ENCODE peak calls at places on chromosomes 2 and 18, in four cellular contexts. K is AG10803; Y is AG04449; P is CD8-positive, alpha-beta T cell. X is an unnamed sample.
A peak's percentile ranks its signal among the peaks of the same experiment; 100 is the strongest.

GRCh38 chr2:62774555-62775366 is 69.2 kb downstream of the EHBP1 start:
- DNase-seq in P (no peak), K (peak; percentile 43), Y (no peak), X (peak; percentile 30)

GRCh38 chr2:233817995-233818638 is 36.2 kb downstream of the HJURP start:
- DNase-seq in P (no peak), Y (no peak), K (no peak), X (no peak)

GRCh38 chr2:12059616-12060441 is 313.4 kb downstream of the LPIN1 start:
- DNase-seq in K (peak; percentile 72), P (no peak), Y (no peak), X (peak; percentile 23)

GRCh38 chr2:74327627-74328026 is 15.6 kb downstream of the SLC4A5 start:
- DNase-seq in P (no peak), K (no peak), Y (no peak), X (no peak)

GRCh38 chr2:23426284-23426905 is 41.4 kb downstream of the KLHL29 start:
- DNase-seq in Y (no peak), K (peak; percentile 86), P (no peak), X (peak; percentile 78)

GRCh38 chr2:64325852-64326577 is 127.9 kb upstream of the LGALSL start:
- DNase-seq in Y (no peak), P (no peak), K (no peak), X (no peak)

GRCh38 chr2:40797115-40797514 is 345.2 kb upstream of the SLC8A1 start:
- DNase-seq in Y (no peak), K (no peak), P (no peak), X (peak; percentile 17)

GRCh38 chr2:96832751-96833507 is 10.9 kb downstream of the ANKRD23 start:
- DNase-seq in P (no peak), K (peak; percentile 61), Y (no peak), X (peak; percentile 76)

GRCh38 chr2:202001826-202002225 is 31.8 kb upstream of the FZD7 start:
- DNase-seq in K (no peak), P (no peak), Y (no peak), X (no peak)

GRCh38 chr2:30252723-30253688 is 21.7 kb downstream of the LBH start:
- DNase-seq in P (no peak), Y (no peak), K (peak; percentile 65), X (peak; percentile 56)

GRCh38 chr2:46120792-46121565 is 176.2 kb upstream of the EPAS1 start:
- DNase-seq in Y (no peak), P (no peak), K (no peak), X (no peak)

GRCh38 chr2:169362346-169363026 is at the start of gene LRP2:
- DNase-seq in P (no peak), Y (no peak), K (no peak), X (peak; percentile 26)

GRCh38 chr2:39124770-39125075 is 3.9 kb upstream of the SOS1 start:
- DNase-seq in Y (no peak), K (no peak), P (no peak), X (no peak)

GRCh38 chr2:207935991-207936370 is 89.3 kb downstream of the PLEKHM3 start:
- DNase-seq in P (no peak), Y (no peak), K (no peak), X (no peak)

GRCh38 chr2:101402637-101403036 is 15.3 kb upstream of the CREG2 start:
- DNase-seq in Y (no peak), P (no peak), K (no peak), X (no peak)

GRCh38 chr2:237870754-237871651 is 11.6 kb downstream of the RAMP1 start:
- DNase-seq in Y (no peak), P (no peak), K (no peak), X (no peak)

GRCh38 chr2:24117902-24118301 is 5.2 kb downstream of the PFN4 start:
- DNase-seq in K (no peak), P (no peak), Y (no peak), X (no peak)

GRCh38 chr2:54656863-54657262 is 66.6 kb upstream of the EML6 start:
- DNase-seq in Y (no peak), K (no peak), P (no peak), X (no peak)

GRCh38 chr2:17620280-17620679 is 79.8 kb downstream of the VSNL1 start:
- DNase-seq in P (no peak), K (peak; percentile 34), Y (no peak), X (peak; percentile 35)

GRCh38 chr2:23603581-23603980 is 218.6 kb downstream of the KLHL29 start:
- DNase-seq in K (no peak), Y (no peak), P (no peak), X (no peak)

GRCh38 chr2:233331536-233331935 is 22.8 kb upstream of the DGKD start:
- DNase-seq in K (no peak), P (peak; percentile 61), Y (no peak), X (no peak)

GRCh38 chr2:149075868-149076267 is 37.4 kb downstream of the LYPD6B start:
- DNase-seq in K (no peak), P (no peak), Y (no peak), X (no peak)

DNA sequence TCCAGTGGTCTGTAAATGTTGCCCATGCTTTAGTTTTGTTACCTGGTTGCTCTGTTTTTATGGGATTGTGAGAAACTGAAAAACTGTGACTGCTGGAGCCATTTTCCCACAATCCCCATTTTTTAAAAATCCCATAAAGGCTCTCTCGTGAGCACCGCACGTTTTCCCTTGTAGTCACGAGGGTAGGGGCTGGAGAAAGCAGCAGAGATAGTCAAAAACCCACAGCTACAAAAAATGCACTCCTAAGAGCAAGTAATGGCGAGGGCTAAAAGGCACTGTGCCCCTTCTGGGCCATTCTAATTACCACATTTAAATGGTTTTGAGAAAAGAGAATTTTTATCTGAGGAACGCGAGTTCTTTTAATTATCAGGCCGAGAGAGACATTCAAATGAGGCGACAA is 1.8 kb upstream of the CTDP1 start:
- DNase-seq in P (no peak), K (no peak), Y (no peak), X (no peak)
- H3K4me3 ChIP-seq in P (no peak overlapping the region), K (peak overlapping the region; percentile 86), Y (peak overlapping the region; percentile 90), X (no peak overlapping the region)

GRCh38 chr18:63368611-63369010 is 1.6 kb upstream of the KDSR start:
- DNase-seq in Y (no peak), K (peak; percentile 19), P (no peak), X (no peak)
- H3K4me3 ChIP-seq in Y (no peak overlapping the region), K (peak overlapping the region; percentile 88), P (no peak overlapping the region), X (peak overlapping the region; percentile 96)

DNA sequence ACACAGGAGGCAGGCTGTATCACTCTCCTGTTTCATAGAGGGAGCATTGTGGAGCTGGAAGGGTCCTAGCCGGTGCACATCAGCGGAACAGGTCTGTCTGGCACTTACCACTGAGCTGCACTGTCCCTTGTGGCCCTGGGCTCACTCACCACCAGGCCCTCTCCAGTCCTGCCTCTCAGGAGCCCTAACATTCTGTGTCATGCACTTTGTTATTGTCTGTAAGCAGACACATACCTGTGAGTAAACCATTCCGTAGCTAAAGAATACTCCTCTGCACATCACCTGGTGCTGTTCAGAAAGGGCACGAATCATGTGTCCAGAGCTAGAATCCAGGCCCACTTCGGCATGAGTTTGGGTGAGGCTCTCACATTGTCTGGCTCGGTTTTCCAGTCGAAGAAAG is 93.6 kb downstream of the CRIM1 start:
- DNase-seq in K (no peak), P (no peak), Y (no peak), X (no peak)
- H3K4me3 ChIP-seq in K (no peak overlapping the region), P (no peak overlapping the region), Y (no peak overlapping the region), X (no peak overlapping the region)

GRCh38 chr18:50128506-50129271 is 66.3 kb downstream of the MYO5B start:
- DNase-seq in K (no peak), P (no peak), Y (no peak), X (no peak)
- H3K4me3 ChIP-seq in K (no peak overlapping the region), P (no peak overlapping the region), Y (no peak overlapping the region), X (no peak overlapping the region)

DNA sequence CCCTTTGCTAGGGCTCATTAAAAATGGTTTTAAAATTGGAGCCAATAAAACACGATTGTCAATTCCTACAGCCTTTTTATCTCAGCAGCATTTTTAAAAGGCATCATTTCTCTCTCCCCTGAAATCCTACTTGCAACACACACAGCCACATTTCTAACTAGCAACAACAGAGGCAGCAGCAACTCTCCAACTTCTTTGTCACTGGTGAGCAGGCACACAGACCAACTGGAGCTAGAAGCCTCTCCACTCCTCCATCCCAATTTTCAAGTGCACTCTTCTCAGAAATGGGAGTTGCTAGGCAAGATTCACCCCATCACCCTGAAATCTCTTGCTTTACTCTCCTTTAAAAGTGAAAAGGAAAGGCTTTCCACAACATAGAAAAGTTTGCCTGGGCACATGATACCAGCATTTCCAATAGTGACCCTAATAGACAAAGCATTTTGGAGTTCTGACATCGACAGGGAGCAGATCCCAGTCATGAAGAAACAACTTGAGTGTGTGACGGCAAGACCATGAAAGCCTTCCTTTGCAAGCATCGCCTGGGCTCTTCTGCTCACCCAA is 4.1 kb downstream of the KLHL14 start:
- DNase-seq in P (no peak), K (no peak), Y (no peak), X (no peak)
- H3K4me3 ChIP-seq in P (no peak overlapping the region), K (no peak overlapping the region), Y (no peak overlapping the region), X (no peak overlapping the region)

DNA sequence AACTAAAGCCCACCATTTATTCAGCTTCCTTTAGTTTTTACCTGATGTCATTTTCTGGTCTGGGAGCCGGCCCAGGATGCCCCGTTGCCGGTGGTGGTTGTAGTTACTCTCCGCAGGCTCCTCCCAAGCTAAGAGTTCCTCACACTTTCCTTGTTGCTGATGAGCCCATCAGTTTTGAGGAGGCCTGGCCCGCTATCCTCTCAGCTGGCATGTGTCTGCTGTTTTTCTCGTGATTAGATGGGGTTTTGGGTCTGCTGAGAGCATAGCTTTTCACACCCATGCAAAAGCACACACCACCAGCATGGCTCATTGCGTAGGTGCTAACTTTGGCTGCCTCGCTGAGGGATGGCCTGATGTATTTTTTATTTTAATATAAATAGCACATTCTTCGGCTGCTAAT is 72.1 kb downstream of the PSMG2 start:
- DNase-seq in Y (no peak), K (no peak), P (no peak), X (no peak)
- H3K4me3 ChIP-seq in Y (no peak overlapping the region), K (no peak overlapping the region), P (peak overlapping the region; percentile 63), X (no peak overlapping the region)

GRCh38 chr2:219687266-219687665 is 59.8 kb downstream of the SLC4A3 start:
- DNase-seq in Y (peak; percentile 73), P (no peak), K (peak; percentile 72), X (peak; percentile 58)

GRCh38 chr2:219681301-219682290 is 54.2 kb downstream of the SLC4A3 start:
- DNase-seq in P (no peak), Y (no peak), K (peak; percentile 54), X (peak; percentile 62)

GRCh38 chr2:219687882-219688559 is 60.6 kb downstream of the SLC4A3 start:
- DNase-seq in K (no peak), Y (no peak), P (no peak), X (no peak)

GRCh38 chr2:219688560-219689445 is 61.4 kb downstream of the SLC4A3 start:
- DNase-seq in P (no peak), Y (peak; percentile 80), K (peak; percentile 98), X (peak; percentile 90)

DNA sequence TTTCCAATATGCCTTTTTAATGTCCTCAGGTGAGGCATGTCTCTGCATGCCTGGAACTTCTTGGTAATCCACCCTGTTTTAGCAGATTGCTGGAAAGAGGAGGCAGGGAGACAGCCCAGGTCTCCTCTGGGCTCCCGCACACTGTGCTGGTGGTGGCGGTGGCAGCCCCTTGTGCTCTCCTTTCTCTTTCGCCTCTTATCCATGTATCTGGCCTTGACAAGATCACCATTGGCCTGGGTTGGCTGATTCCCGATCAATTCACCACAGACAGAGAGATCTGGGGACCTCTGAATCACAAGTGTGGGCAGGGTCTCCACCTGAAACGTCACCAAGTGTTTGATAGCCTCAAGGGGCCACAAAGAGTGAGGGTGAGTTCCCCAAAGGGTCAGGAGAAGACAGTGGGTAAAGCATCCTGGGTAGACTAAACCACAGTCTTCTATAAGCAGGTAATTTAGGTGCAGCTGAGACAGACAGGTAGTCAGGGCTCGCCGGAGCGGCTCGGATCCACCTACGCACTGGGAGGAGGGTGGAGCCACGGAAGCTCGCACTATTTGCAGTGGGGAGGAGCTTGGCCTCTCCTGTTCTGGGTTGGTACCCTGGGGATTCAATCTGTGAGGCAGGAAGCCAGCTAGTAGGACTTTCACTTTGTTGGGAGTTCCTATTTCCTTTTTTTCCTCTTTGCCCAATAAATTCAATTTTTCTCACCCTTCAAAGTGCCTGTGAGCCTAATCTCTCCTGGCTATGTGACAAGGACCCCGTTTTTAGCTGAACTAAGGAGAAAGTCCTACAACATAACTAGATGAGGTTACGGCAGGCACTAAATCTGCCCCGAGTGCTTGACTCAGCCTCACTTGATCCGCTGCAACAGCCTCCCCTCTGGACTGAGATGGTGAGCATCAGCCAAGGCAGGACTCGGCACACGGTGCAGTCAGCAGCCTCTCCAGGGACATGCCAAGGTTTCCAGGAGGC is 57.6 kb downstream of the SLC4A3 start:
- DNase-seq in P (peak; percentile 2), K (peak; percentile 81), Y (no peak), X (peak; percentile 51)
- H3K4me3 ChIP-seq in P (peak overlapping the region; percentile 42), K (peak overlapping the region; percentile 60), Y (peak overlapping the region; percentile 49), X (peak overlapping the region; percentile 60)

X was measured in foreskin fibroblast.